ENCODE peak calls at places on chromosome 12, in six cellular contexts. N is fibroblast of lung, S is pancreas, J is stomach, Y is right atrium auricular region, X is esophagus squamous epithelium. V is an unnamed sample. For H3K4me1, the result is how much of the 10 kb centered on the place peaks cover.

GRCh38 chr12:46472893-46473633 is 100.5 kb upstream of the SLC38A2 start:
- DNase-seq in S (no peak), J (no peak), Y (no peak), N (peak), X (no peak), V (no peak)

GRCh38 chr12:20778969-20779368 is 31.5 kb upstream of the SLCO1B3 start:
- DNase-seq in N (no peak), Y (no peak), S (no peak), X (no peak), J (peak), V (no peak)

GRCh38 chr12:66633676-66634075 is 45.2 kb downstream of the GRIP1 start:
- DNase-seq in S (no peak), X (no peak), J (no peak), Y (no peak), N (peak), V (no peak)

GRCh38 chr12:12240671-12241345 is 26.0 kb downstream of the LRP6 start:
- DNase-seq in J (no peak), X (no peak), Y (no peak), S (no peak), N (peak), V (peak)

GRCh38 chr12:62800707-62801400 is 134.1 kb downstream of the PPM1H start:
- DNase-seq in X (no peak), S (no peak), Y (no peak), J (no peak), N (peak), V (no peak)

GRCh38 chr12:51020448-51021182 is 5.6 kb downstream of the SLC11A2 start:
- DNase-seq in X (no peak), Y (no peak), N (no peak), S (no peak), J (no peak), V (no peak)

GRCh38 chr12:115377230-115377629 is 693.3 kb upstream of the TBX3 start:
- DNase-seq in J (no peak), Y (no peak), N (no peak), X (no peak), S (no peak), V (no peak)

GRCh38 chr12:71626098-71626497 is 37.5 kb downstream of the ZFC3H1 start:
- DNase-seq in N (no peak), Y (no peak), X (no peak), S (no peak), J (no peak), V (no peak)

GRCh38 chr12:47782372-47782770 is 9.3 kb downstream of the SLC48A1 start:
- DNase-seq in X (no peak), N (no peak), Y (no peak), S (no peak), J (no peak), V (no peak)

GRCh38 chr12:66235626-66236281 is 46.7 kb downstream of the IRAK3 start:
- DNase-seq in S (no peak), J (no peak), Y (no peak), X (no peak), N (peak), V (no peak)

GRCh38 chr12:130280226-130280625 is 57.5 kb upstream of the PIWIL1 start:
- DNase-seq in X (no peak), N (no peak), S (no peak), Y (no peak), J (no peak), V (no peak)

GRCh38 chr12:51920046-51920445 is 12.7 kb downstream of the ACVRL1 start:
- DNase-seq in N (no peak), J (no peak), S (no peak), Y (no peak), X (no peak), V (no peak)

GRCh38 chr12:7966558-7966957 is 30.6 kb upstream of the SLC2A3 start:
- DNase-seq in Y (no peak), J (no peak), N (no peak), S (no peak), X (no peak), V (no peak)

GRCh38 chr12:563899-564298 is 99.3 kb downstream of the NINJ2 start:
- DNase-seq in S (no peak), N (no peak), Y (no peak), X (no peak), J (no peak), V (no peak)

GRCh38 chr12:107610030-107610859 is 75.4 kb upstream of the PWP1 start:
- DNase-seq in N (peak), Y (no peak), J (no peak), S (no peak), X (no peak), V (peak)

GRCh38 chr12:57475271-57476161 is 4.2 kb downstream of the ARHGAP9 start:
- DNase-seq in Y (no peak), X (no peak), S (no peak), J (no peak), N (no peak), V (peak)

GRCh38 chr12:94889512-94890210 is 113.8 kb downstream of the NDUFA12 start:
- DNase-seq in S (no peak), Y (no peak), J (no peak), N (no peak), X (no peak), V (no peak)

GRCh38 chr12:80625901-80626300 is 81.5 kb upstream of the MYF6 start:
- DNase-seq in Y (no peak), J (no peak), X (no peak), N (no peak), S (no peak), V (no peak)

GRCh38 chr12:1830401-1830845 is 10.1 kb downstream of the LRTM2 start:
- DNase-seq in N (no peak), J (no peak), S (no peak), Y (no peak), X (no peak), V (no peak)

GRCh38 chr12:26274441-26275312 is 79.3 kb downstream of the SSPN start:
- DNase-seq in N (peak), S (peak), Y (peak), X (peak), J (peak), V (peak)

GRCh38 chr12:131084341-131085011 is 130.8 kb downstream of the ADGRD1 start:
- DNase-seq in N (no peak), X (no peak), Y (no peak), J (no peak), S (peak), V (no peak)

GRCh38 chr12:67876305-67876915 is 112.8 kb upstream of the IFNG-AS1 start:
- DNase-seq in S (no peak), X (no peak), Y (no peak), J (no peak), N (no peak), V (no peak)

GRCh38 chr12:15852383-15852782 is 29.8 kb upstream of the STRAP start:
- DNase-seq in X (no peak), J (no peak), S (no peak), Y (no peak), N (peak), V (no peak)

GRCh38 chr12:88141425-88141773 is 489 bp downstream of the CEP290 start:
- DNase-seq in J (no peak), N (no peak), S (no peak), X (no peak), Y (no peak), V (no peak)

GRCh38 chr12:84508325-84508861 is 404.2 kb downstream of the SLC6A15 start:
- DNase-seq in Y (no peak), S (no peak), J (no peak), N (peak), X (no peak), V (peak)

GRCh38 chr12:100656806-100657205 is 83.3 kb downstream of the GAS2L3 start:
- DNase-seq in S (no peak), J (no peak), Y (no peak), X (no peak), N (no peak), V (peak)

GRCh38 chr12:80567391-80567790 is 123.4 kb downstream of the PTPRQ start:
- DNase-seq in N (peak), S (no peak), Y (no peak), J (no peak), X (no peak), V (no peak)

GRCh38 chr12:50313256-50313931 is 30.1 kb upstream of the LIMA1 start:
- DNase-seq in X (no peak), S (no peak), Y (no peak), N (no peak), J (no peak), V (no peak)

GRCh38 chr12:124032265-124032886 is 59.4 kb downstream of the ZNF664 start:
- DNase-seq in N (peak), J (peak), X (no peak), Y (no peak), S (peak), V (peak)

GRCh38 chr12:52186135-52186840 is 5.5 kb downstream of the KRT80 start:
- DNase-seq in N (peak), X (no peak), J (no peak), S (no peak), Y (no peak), V (no peak)

GRCh38 chr12:1069846-1070245 is 78.8 kb downstream of the ERC1 start:
- DNase-seq in X (no peak), J (no peak), S (no peak), N (no peak), Y (no peak), V (no peak)

GRCh38 chr12:123075591-123076171 is 75.2 kb downstream of the PITPNM2 start:
- DNase-seq in J (peak), X (no peak), S (no peak), Y (no peak), N (no peak), V (peak)

GRCh38 chr12:91404362-91404899 is 221.8 kb upstream of the DCN start:
- DNase-seq in S (no peak), J (no peak), N (no peak), X (no peak), Y (no peak), V (no peak)

GRCh38 chr12:12046401-12046800 is 24.3 kb upstream of the BCL2L14 start:
- DNase-seq in X (no peak), N (no peak), J (no peak), Y (no peak), S (no peak), V (no peak)

GRCh38 chr12:4814485-4814884 is 94.3 kb downstream of the GALNT8 start:
- DNase-seq in X (no peak), Y (no peak), S (no peak), N (no peak), J (no peak), V (no peak)

GRCh38 chr12:123757555-123757954 is 4.5 kb upstream of the DNAH10 start:
- DNase-seq in X (no peak), J (no peak), N (peak), Y (no peak), S (no peak), V (no peak)

GRCh38 chr12:48814313-48815280 is 3.7 kb upstream of the CACNB3 start:
- DNase-seq in J (peak), S (peak), N (peak), X (no peak), Y (peak), V (peak)

GRCh38 chr12:48817957-48818830 is at the start of gene CACNB3:
- DNase-seq in S (peak), N (peak), X (no peak), Y (peak), J (peak), V (peak)

GRCh38 chr12:48816148-48816854 is 2.0 kb upstream of the CACNB3 start:
- DNase-seq in J (peak), Y (no peak), S (no peak), N (no peak), X (no peak), V (no peak)

GRCh38 chr12:48813464-48814312 is 4.6 kb upstream of the CACNB3 start:
- DNase-seq in S (no peak), Y (no peak), N (peak), X (no peak), J (no peak), V (peak)

DNA sequence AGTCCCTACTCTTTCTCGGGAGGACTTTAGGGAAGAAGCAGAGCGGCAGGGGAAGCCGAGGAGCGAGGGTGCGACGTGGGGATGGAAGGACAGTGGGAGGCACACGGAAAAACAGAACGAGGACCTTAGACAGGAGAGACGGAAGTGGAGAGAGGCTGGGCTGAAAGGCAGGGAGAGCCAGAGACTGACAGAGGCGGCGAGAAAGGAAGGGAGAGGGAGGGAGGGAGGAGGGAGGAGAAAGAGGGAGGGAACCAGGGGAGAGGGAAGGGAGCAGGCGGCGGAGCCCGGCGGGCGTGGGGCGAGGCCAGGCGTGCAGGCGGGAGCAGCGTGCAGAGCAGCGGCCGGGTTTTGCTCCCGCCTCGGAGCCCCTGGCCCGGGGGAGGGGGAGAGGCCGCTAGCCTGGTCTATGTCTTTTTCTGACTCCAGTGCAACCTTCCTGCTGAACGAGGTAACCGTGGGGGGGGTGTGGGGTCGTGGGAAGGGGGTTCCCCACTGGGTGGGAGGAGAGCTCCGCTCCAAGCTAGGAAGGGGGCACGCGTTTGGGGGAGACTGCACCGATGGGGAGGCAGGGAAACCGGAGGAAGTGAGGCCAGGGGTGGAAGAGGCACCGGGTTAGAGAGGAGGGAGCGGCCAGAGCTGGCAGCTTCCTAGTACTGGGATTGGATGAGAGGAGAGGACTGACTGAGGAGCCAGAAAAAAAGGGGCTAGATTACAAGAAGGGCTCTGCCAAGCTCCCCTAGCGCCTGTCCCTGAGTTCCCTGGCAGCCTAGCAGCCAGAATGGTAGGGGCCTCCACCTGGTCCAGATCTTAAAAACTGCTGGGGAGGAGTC is 2.8 kb upstream of the CACNB3 start:
- DNase-seq in Y (peak), N (peak), S (peak), J (peak), X (no peak), V (peak)
- H3K4me1 ChIP-seq in Y (under half), N (under half), S (under half), J (half or more), X (half or more), V (under half)

GRCh38 chr12:125135906-125136305 is 70.7 kb downstream of the AACS start:
- DNase-seq in Y (no peak), S (no peak), X (no peak), N (no peak), J (no peak), V (no peak)
- H3K4me1 ChIP-seq in Y (under half), S (under half), X (under half), N (under half), J (under half), V (under half)

GRCh38 chr12:40988831-40989230 is 199.3 kb upstream of the PDZRN4 start:
- DNase-seq in N (no peak), S (no peak), X (no peak), Y (no peak), J (no peak), V (no peak)

GRCh38 chr12:40993158-40993557 is 195.0 kb upstream of the PDZRN4 start:
- DNase-seq in Y (no peak), S (no peak), X (no peak), J (no peak), N (no peak), V (no peak)

GRCh38 chr12:40992674-40993073 is 195.4 kb upstream of the PDZRN4 start:
- DNase-seq in X (no peak), S (no peak), J (no peak), Y (no peak), N (no peak), V (no peak)

GRCh38 chr12:40989785-40990184 is 198.3 kb upstream of the PDZRN4 start:
- DNase-seq in S (no peak), N (no peak), X (no peak), Y (no peak), J (no peak), V (no peak)

GRCh38 chr12:40992158-40992557 is 196.0 kb upstream of the PDZRN4 start:
- DNase-seq in S (no peak), J (no peak), X (no peak), N (no peak), Y (no peak), V (no peak)
- H3K4me1 ChIP-seq in S (under half), J (under half), X (under half), N (under half), Y (under half), V (under half)

GRCh38 chr12:29492884-29493283 is 4.6 kb downstream of the OVCH1 start:
- DNase-seq in N (no peak), J (no peak), X (no peak), Y (no peak), S (no peak), V (no peak)

GRCh38 chr12:29486972-29487371 is 10.5 kb downstream of the OVCH1 start:
- DNase-seq in Y (no peak), J (no peak), S (no peak), X (no peak), N (no peak), V (no peak)
- H3K4me1 ChIP-seq in Y (under half), J (under half), S (under half), X (under half), N (under half), V (under half)

V was measured in neural progenitor cell.